ENCODE peak calls at places on chromosomes 16 and 17, in seven cellular contexts. X, K, Z, A, R, D and L are unnamed samples.

GRCh38 chr17:46736100-46736499 is 82.4 kb downstream of the WNT3 start:
- DNase-seq in X (no peak), K (no peak), Z (no peak), A (no peak), R (no peak), D (peak), L (no peak)

GRCh38 chr16:88062341-88062861 is 111.2 kb downstream of the BANP start:
- DNase-seq in X (no peak), K (peak), Z (no peak), A (no peak), R (no peak), D (no peak), L (no peak)

GRCh38 chr17:27296427-27296979 is 2.6 kb downstream of the WSB1 start:
- DNase-seq in X (no peak), K (peak), Z (no peak), A (no peak), R (no peak), D (no peak), L (no peak)

GRCh38 chr17:80835816-80836657 is 155.6 kb upstream of the CHMP6 start:
- DNase-seq in X (no peak), K (no peak), Z (no peak), A (no peak), R (no peak), D (no peak), L (no peak)

GRCh38 chr16:1443403-1443973 is 868 bp downstream of the CCDC154 start:
- DNase-seq in X (no peak), K (no peak), Z (no peak), A (no peak), R (no peak), D (no peak), L (no peak)

GRCh38 chr17:19672009-19672837 is 23.7 kb downstream of the ALDH3A2 start:
- DNase-seq in X (no peak), K (no peak), Z (peak), A (no peak), R (no peak), D (no peak), L (peak)

GRCh38 chr17:33218657-33219298 is 74.3 kb downstream of the ASIC2 start:
- DNase-seq in X (no peak), K (peak), Z (no peak), A (no peak), R (no peak), D (no peak), L (no peak)

GRCh38 chr16:56972403-56972802 is 10.7 kb downstream of the CETP start:
- DNase-seq in X (no peak), K (no peak), Z (no peak), A (no peak), R (no peak), D (no peak), L (no peak)

GRCh38 chr16:84503751-84504395 is 586 bp downstream of the MEAK7 start:
- DNase-seq in X (no peak), K (no peak), Z (no peak), A (no peak), R (no peak), D (no peak), L (peak)

GRCh38 chr17:77839324-77840155 is 119.0 kb upstream of the TNRC6C start:
- DNase-seq in X (no peak), K (no peak), Z (no peak), A (no peak), R (no peak), D (no peak), L (no peak)

GRCh38 chr16:88894681-88895300 is 28.3 kb upstream of the PABPN1L start:
- DNase-seq in X (no peak), K (no peak), Z (no peak), A (no peak), R (no peak), D (no peak), L (no peak)

GRCh38 chr17:11948791-11949190 is 48.5 kb downstream of the ZNF18 start:
- DNase-seq in X (no peak), K (peak), Z (no peak), A (no peak), R (no peak), D (no peak), L (no peak)

GRCh38 chr17:18261146-18261515 is 669 bp downstream of the MIEF2 start:
- DNase-seq in X (no peak), K (peak), Z (peak), A (peak), R (no peak), D (peak), L (peak)

GRCh38 chr17:81035389-81036127 is 607 bp downstream of the BAIAP2 start:
- DNase-seq in X (no peak), K (no peak), Z (peak), A (no peak), R (no peak), D (no peak), L (no peak)